ENCODE peak calls at places on chromosomes 3 and 15, in six cellular contexts. One of them, this sample, is unnamed.

GRCh38 chr3:180277036-180277435 is 240.3 kb upstream of the PEX5L start:
- DNase-seq in activated T-cell treated with anti-CD3 and anti-CD28 coated beads, Interleukin-2, amount 50 U/mL, for 72 hours: no peak
- DNase-seq in right cardiac atrium: no peak
- DNase-seq in AG08396: no peak
- DNase-seq in activated effector memory CD4-positive, alpha-beta T cell treated with anti-CD3 and anti-CD28 coated beads, Interleukin-2, amount 50 U/mL, for 16 hours: no peak
- DNase-seq in midbrain: peak; percentile 1
- DNase-seq in this sample: no peak

GRCh38 chr3:187713504-187713903 is 11.1 kb upstream of the RTP2 start:
- DNase-seq in activated T-cell treated with anti-CD3 and anti-CD28 coated beads, Interleukin-2, amount 50 U/mL, for 72 hours: no peak
- DNase-seq in right cardiac atrium: no peak
- DNase-seq in AG08396: no peak
- DNase-seq in activated effector memory CD4-positive, alpha-beta T cell treated with anti-CD3 and anti-CD28 coated beads, Interleukin-2, amount 50 U/mL, for 16 hours: no peak
- DNase-seq in midbrain: no peak
- DNase-seq in this sample: no peak

GRCh38 chr15:50687302-50687902 is 805 bp upstream of the TRPM7 start:
- DNase-seq in activated T-cell treated with anti-CD3 and anti-CD28 coated beads, Interleukin-2, amount 50 U/mL, for 72 hours: no peak
- DNase-seq in right cardiac atrium: no peak
- DNase-seq in AG08396: no peak
- DNase-seq in activated effector memory CD4-positive, alpha-beta T cell treated with anti-CD3 and anti-CD28 coated beads, Interleukin-2, amount 50 U/mL, for 16 hours: no peak
- DNase-seq in midbrain: no peak
- DNase-seq in this sample: no peak

GRCh38 chr3:17234382-17234781 is 349.6 kb downstream of the PLCL2 start:
- DNase-seq in activated T-cell treated with anti-CD3 and anti-CD28 coated beads, Interleukin-2, amount 50 U/mL, for 72 hours: no peak
- DNase-seq in right cardiac atrium: no peak
- DNase-seq in AG08396: no peak
- DNase-seq in activated effector memory CD4-positive, alpha-beta T cell treated with anti-CD3 and anti-CD28 coated beads, Interleukin-2, amount 50 U/mL, for 16 hours: no peak
- DNase-seq in midbrain: no peak
- DNase-seq in this sample: no peak

GRCh38 chr15:32691316-32692032 is 26.3 kb upstream of the GREM1 start:
- DNase-seq in activated T-cell treated with anti-CD3 and anti-CD28 coated beads, Interleukin-2, amount 50 U/mL, for 72 hours: no peak
- DNase-seq in right cardiac atrium: no peak
- DNase-seq in AG08396: no peak
- DNase-seq in activated effector memory CD4-positive, alpha-beta T cell treated with anti-CD3 and anti-CD28 coated beads, Interleukin-2, amount 50 U/mL, for 16 hours: no peak
- DNase-seq in midbrain: no peak
- DNase-seq in this sample: no peak

GRCh38 chr3:193638833-193639232 is 45.8 kb downstream of the OPA1 start:
- DNase-seq in activated T-cell treated with anti-CD3 and anti-CD28 coated beads, Interleukin-2, amount 50 U/mL, for 72 hours: no peak
- DNase-seq in right cardiac atrium: no peak
- DNase-seq in AG08396: no peak
- DNase-seq in activated effector memory CD4-positive, alpha-beta T cell treated with anti-CD3 and anti-CD28 coated beads, Interleukin-2, amount 50 U/mL, for 16 hours: no peak
- DNase-seq in midbrain: no peak
- DNase-seq in this sample: no peak

GRCh38 chr15:42324308-42324707 is 35.0 kb upstream of the CAPN3 start:
- DNase-seq in activated T-cell treated with anti-CD3 and anti-CD28 coated beads, Interleukin-2, amount 50 U/mL, for 72 hours: no peak
- DNase-seq in right cardiac atrium: no peak
- DNase-seq in AG08396: no peak
- DNase-seq in activated effector memory CD4-positive, alpha-beta T cell treated with anti-CD3 and anti-CD28 coated beads, Interleukin-2, amount 50 U/mL, for 16 hours: no peak
- DNase-seq in midbrain: no peak
- DNase-seq in this sample: no peak

GRCh38 chr3:171257251-171258179 is 202.7 kb downstream of the TNIK start:
- DNase-seq in activated T-cell treated with anti-CD3 and anti-CD28 coated beads, Interleukin-2, amount 50 U/mL, for 72 hours: no peak
- DNase-seq in right cardiac atrium: no peak
- DNase-seq in AG08396: peak; percentile 51
- DNase-seq in activated effector memory CD4-positive, alpha-beta T cell treated with anti-CD3 and anti-CD28 coated beads, Interleukin-2, amount 50 U/mL, for 16 hours: no peak
- DNase-seq in midbrain: no peak
- DNase-seq in this sample: no peak

GRCh38 chr3:45881031-45882022 is 5.0 kb upstream of the CCR9 start:
- DNase-seq in activated T-cell treated with anti-CD3 and anti-CD28 coated beads, Interleukin-2, amount 50 U/mL, for 72 hours: peak; percentile 44
- DNase-seq in right cardiac atrium: no peak
- DNase-seq in AG08396: peak; percentile 14
- DNase-seq in activated effector memory CD4-positive, alpha-beta T cell treated with anti-CD3 and anti-CD28 coated beads, Interleukin-2, amount 50 U/mL, for 16 hours: peak; percentile 70
- DNase-seq in midbrain: no peak
- DNase-seq in this sample: no peak

GRCh38 chr3:99780749-99781148 is 36.9 kb upstream of the CMSS1 start:
- DNase-seq in activated T-cell treated with anti-CD3 and anti-CD28 coated beads, Interleukin-2, amount 50 U/mL, for 72 hours: no peak
- DNase-seq in right cardiac atrium: no peak
- DNase-seq in AG08396: no peak
- DNase-seq in activated effector memory CD4-positive, alpha-beta T cell treated with anti-CD3 and anti-CD28 coated beads, Interleukin-2, amount 50 U/mL, for 16 hours: no peak
- DNase-seq in midbrain: no peak
- DNase-seq in this sample: no peak

GRCh38 chr3:179037361-179037760 is 34.2 kb downstream of the ZMAT3 start:
- DNase-seq in activated T-cell treated with anti-CD3 and anti-CD28 coated beads, Interleukin-2, amount 50 U/mL, for 72 hours: peak; percentile 67
- DNase-seq in right cardiac atrium: peak; percentile 49
- DNase-seq in AG08396: peak; percentile 76
- DNase-seq in activated effector memory CD4-positive, alpha-beta T cell treated with anti-CD3 and anti-CD28 coated beads, Interleukin-2, amount 50 U/mL, for 16 hours: peak; percentile 81
- DNase-seq in midbrain: no peak
- DNase-seq in this sample: no peak

GRCh38 chr3:45486136-45486535 is 97.8 kb downstream of the LARS2 start:
- DNase-seq in activated T-cell treated with anti-CD3 and anti-CD28 coated beads, Interleukin-2, amount 50 U/mL, for 72 hours: no peak
- DNase-seq in right cardiac atrium: no peak
- DNase-seq in AG08396: no peak
- DNase-seq in activated effector memory CD4-positive, alpha-beta T cell treated with anti-CD3 and anti-CD28 coated beads, Interleukin-2, amount 50 U/mL, for 16 hours: no peak
- DNase-seq in midbrain: no peak
- DNase-seq in this sample: no peak

GRCh38 chr3:151146071-151146730 is 56.8 kb downstream of the GPR171 start:
- DNase-seq in activated T-cell treated with anti-CD3 and anti-CD28 coated beads, Interleukin-2, amount 50 U/mL, for 72 hours: peak; percentile 58
- DNase-seq in right cardiac atrium: peak; percentile 66
- DNase-seq in AG08396: peak; percentile 74
- DNase-seq in activated effector memory CD4-positive, alpha-beta T cell treated with anti-CD3 and anti-CD28 coated beads, Interleukin-2, amount 50 U/mL, for 16 hours: peak; percentile 76
- DNase-seq in midbrain: peak; percentile 88
- DNase-seq in this sample: peak; percentile 89

GRCh38 chr3:13676618-13677017 is 127.7 kb downstream of the FBLN2 start:
- DNase-seq in activated T-cell treated with anti-CD3 and anti-CD28 coated beads, Interleukin-2, amount 50 U/mL, for 72 hours: no peak
- DNase-seq in right cardiac atrium: no peak
- DNase-seq in AG08396: no peak
- DNase-seq in activated effector memory CD4-positive, alpha-beta T cell treated with anti-CD3 and anti-CD28 coated beads, Interleukin-2, amount 50 U/mL, for 16 hours: no peak
- DNase-seq in midbrain: no peak
- DNase-seq in this sample: no peak

GRCh38 chr3:27559835-27560234 is 75.7 kb upstream of the SLC4A7 start:
- DNase-seq in activated T-cell treated with anti-CD3 and anti-CD28 coated beads, Interleukin-2, amount 50 U/mL, for 72 hours: no peak
- DNase-seq in right cardiac atrium: peak; percentile 61
- DNase-seq in AG08396: peak; percentile 53
- DNase-seq in activated effector memory CD4-positive, alpha-beta T cell treated with anti-CD3 and anti-CD28 coated beads, Interleukin-2, amount 50 U/mL, for 16 hours: no peak
- DNase-seq in midbrain: no peak
- DNase-seq in this sample: no peak

GRCh38 chr15:87227846-87228245 is 1028.7 kb downstream of the NTRK3 start:
- DNase-seq in activated T-cell treated with anti-CD3 and anti-CD28 coated beads, Interleukin-2, amount 50 U/mL, for 72 hours: no peak
- DNase-seq in right cardiac atrium: no peak
- DNase-seq in AG08396: no peak
- DNase-seq in activated effector memory CD4-positive, alpha-beta T cell treated with anti-CD3 and anti-CD28 coated beads, Interleukin-2, amount 50 U/mL, for 16 hours: no peak
- DNase-seq in midbrain: no peak
- DNase-seq in this sample: no peak

GRCh38 chr3:20984594-20985207 is 766.3 kb downstream of the ZNF385D start:
- DNase-seq in activated T-cell treated with anti-CD3 and anti-CD28 coated beads, Interleukin-2, amount 50 U/mL, for 72 hours: no peak
- DNase-seq in right cardiac atrium: no peak
- DNase-seq in AG08396: no peak
- DNase-seq in activated effector memory CD4-positive, alpha-beta T cell treated with anti-CD3 and anti-CD28 coated beads, Interleukin-2, amount 50 U/mL, for 16 hours: no peak
- DNase-seq in midbrain: no peak
- DNase-seq in this sample: no peak

GRCh38 chr3:183015185-183015584 is 34.8 kb upstream of the DCUN1D1 start:
- DNase-seq in activated T-cell treated with anti-CD3 and anti-CD28 coated beads, Interleukin-2, amount 50 U/mL, for 72 hours: no peak
- DNase-seq in right cardiac atrium: no peak
- DNase-seq in AG08396: no peak
- DNase-seq in activated effector memory CD4-positive, alpha-beta T cell treated with anti-CD3 and anti-CD28 coated beads, Interleukin-2, amount 50 U/mL, for 16 hours: no peak
- DNase-seq in midbrain: no peak
- DNase-seq in this sample: no peak

GRCh38 chr3:161893972-161894371 is 397.4 kb downstream of the OTOL1 start:
- DNase-seq in activated T-cell treated with anti-CD3 and anti-CD28 coated beads, Interleukin-2, amount 50 U/mL, for 72 hours: no peak
- DNase-seq in right cardiac atrium: no peak
- DNase-seq in AG08396: no peak
- DNase-seq in activated effector memory CD4-positive, alpha-beta T cell treated with anti-CD3 and anti-CD28 coated beads, Interleukin-2, amount 50 U/mL, for 16 hours: no peak
- DNase-seq in midbrain: no peak
- DNase-seq in this sample: no peak

GRCh38 chr3:155604967-155605366 is 139.9 kb downstream of the PLCH1 start:
- DNase-seq in activated T-cell treated with anti-CD3 and anti-CD28 coated beads, Interleukin-2, amount 50 U/mL, for 72 hours: no peak
- DNase-seq in right cardiac atrium: no peak
- DNase-seq in AG08396: no peak
- DNase-seq in activated effector memory CD4-positive, alpha-beta T cell treated with anti-CD3 and anti-CD28 coated beads, Interleukin-2, amount 50 U/mL, for 16 hours: no peak
- DNase-seq in midbrain: no peak
- DNase-seq in this sample: no peak

GRCh38 chr3:183244219-183244618 is 8.8 kb upstream of the B3GNT5 start:
- DNase-seq in activated T-cell treated with anti-CD3 and anti-CD28 coated beads, Interleukin-2, amount 50 U/mL, for 72 hours: no peak
- DNase-seq in right cardiac atrium: peak; percentile 41
- DNase-seq in AG08396: no peak
- DNase-seq in activated effector memory CD4-positive, alpha-beta T cell treated with anti-CD3 and anti-CD28 coated beads, Interleukin-2, amount 50 U/mL, for 16 hours: no peak
- DNase-seq in midbrain: peak; percentile 34
- DNase-seq in this sample: no peak

GRCh38 chr3:54970895-54971294 is 43.0 kb upstream of the LRTM1 start:
- DNase-seq in activated T-cell treated with anti-CD3 and anti-CD28 coated beads, Interleukin-2, amount 50 U/mL, for 72 hours: no peak
- DNase-seq in right cardiac atrium: no peak
- DNase-seq in AG08396: peak; percentile 22
- DNase-seq in activated effector memory CD4-positive, alpha-beta T cell treated with anti-CD3 and anti-CD28 coated beads, Interleukin-2, amount 50 U/mL, for 16 hours: no peak
- DNase-seq in midbrain: no peak
- DNase-seq in this sample: no peak

GRCh38 chr3:10286596-10287295 is 6.0 kb downstream of the GHRL start:
- DNase-seq in activated T-cell treated with anti-CD3 and anti-CD28 coated beads, Interleukin-2, amount 50 U/mL, for 72 hours: peak; percentile 26
- DNase-seq in right cardiac atrium: no peak
- DNase-seq in AG08396: peak; percentile 62
- DNase-seq in activated effector memory CD4-positive, alpha-beta T cell treated with anti-CD3 and anti-CD28 coated beads, Interleukin-2, amount 50 U/mL, for 16 hours: peak; percentile 57
- DNase-seq in midbrain: peak; percentile 68
- DNase-seq in this sample: peak; percentile 78

GRCh38 chr3:160130950-160131349 is 94.3 kb upstream of the C3orf80 start:
- DNase-seq in activated T-cell treated with anti-CD3 and anti-CD28 coated beads, Interleukin-2, amount 50 U/mL, for 72 hours: no peak
- DNase-seq in right cardiac atrium: no peak
- DNase-seq in AG08396: no peak
- DNase-seq in activated effector memory CD4-positive, alpha-beta T cell treated with anti-CD3 and anti-CD28 coated beads, Interleukin-2, amount 50 U/mL, for 16 hours: no peak
- DNase-seq in midbrain: no peak
- DNase-seq in this sample: no peak

GRCh38 chr3:161914703-161915102 is 418.1 kb downstream of the OTOL1 start:
- DNase-seq in activated T-cell treated with anti-CD3 and anti-CD28 coated beads, Interleukin-2, amount 50 U/mL, for 72 hours: no peak
- DNase-seq in right cardiac atrium: peak; percentile 14
- DNase-seq in AG08396: peak; percentile 7
- DNase-seq in activated effector memory CD4-positive, alpha-beta T cell treated with anti-CD3 and anti-CD28 coated beads, Interleukin-2, amount 50 U/mL, for 16 hours: no peak
- DNase-seq in midbrain: peak; percentile 76
- DNase-seq in this sample: peak; percentile 70

GRCh38 chr3:63979093-63979492 is 44.2 kb downstream of the PSMD6 start:
- DNase-seq in activated T-cell treated with anti-CD3 and anti-CD28 coated beads, Interleukin-2, amount 50 U/mL, for 72 hours: no peak
- DNase-seq in right cardiac atrium: no peak
- DNase-seq in AG08396: no peak
- DNase-seq in activated effector memory CD4-positive, alpha-beta T cell treated with anti-CD3 and anti-CD28 coated beads, Interleukin-2, amount 50 U/mL, for 16 hours: peak; percentile 70
- DNase-seq in midbrain: no peak
- DNase-seq in this sample: no peak

GRCh38 chr3:5198986-5199731 is 11.7 kb downstream of the EDEM1 start:
- DNase-seq in activated T-cell treated with anti-CD3 and anti-CD28 coated beads, Interleukin-2, amount 50 U/mL, for 72 hours: peak; percentile 47
- DNase-seq in right cardiac atrium: no peak
- DNase-seq in AG08396: no peak
- DNase-seq in activated effector memory CD4-positive, alpha-beta T cell treated with anti-CD3 and anti-CD28 coated beads, Interleukin-2, amount 50 U/mL, for 16 hours: no peak
- DNase-seq in midbrain: no peak
- DNase-seq in this sample: no peak

GRCh38 chr15:64130159-64130558 is 21.4 kb upstream of the SNX22 start:
- DNase-seq in activated T-cell treated with anti-CD3 and anti-CD28 coated beads, Interleukin-2, amount 50 U/mL, for 72 hours: no peak
- DNase-seq in right cardiac atrium: no peak
- DNase-seq in AG08396: no peak
- DNase-seq in activated effector memory CD4-positive, alpha-beta T cell treated with anti-CD3 and anti-CD28 coated beads, Interleukin-2, amount 50 U/mL, for 16 hours: no peak
- DNase-seq in midbrain: no peak
- DNase-seq in this sample: no peak

GRCh38 chr3:158360756-158361448 is 210.1 kb upstream of the MLF1 start:
- DNase-seq in activated T-cell treated with anti-CD3 and anti-CD28 coated beads, Interleukin-2, amount 50 U/mL, for 72 hours: no peak
- DNase-seq in right cardiac atrium: no peak
- DNase-seq in AG08396: no peak
- DNase-seq in activated effector memory CD4-positive, alpha-beta T cell treated with anti-CD3 and anti-CD28 coated beads, Interleukin-2, amount 50 U/mL, for 16 hours: no peak
- DNase-seq in midbrain: no peak
- DNase-seq in this sample: no peak

GRCh38 chr15:42156266-42156922 is at the start of gene PLA2G4F:
- DNase-seq in activated T-cell treated with anti-CD3 and anti-CD28 coated beads, Interleukin-2, amount 50 U/mL, for 72 hours: no peak
- DNase-seq in right cardiac atrium: no peak
- DNase-seq in AG08396: no peak
- DNase-seq in activated effector memory CD4-positive, alpha-beta T cell treated with anti-CD3 and anti-CD28 coated beads, Interleukin-2, amount 50 U/mL, for 16 hours: peak; percentile 55
- DNase-seq in midbrain: no peak
- DNase-seq in this sample: peak; percentile 28

GRCh38 chr3:122031123-122031468 is 9.0 kb upstream of the ILDR1 start:
- DNase-seq in activated T-cell treated with anti-CD3 and anti-CD28 coated beads, Interleukin-2, amount 50 U/mL, for 72 hours: no peak
- DNase-seq in right cardiac atrium: no peak
- DNase-seq in AG08396: no peak
- DNase-seq in activated effector memory CD4-positive, alpha-beta T cell treated with anti-CD3 and anti-CD28 coated beads, Interleukin-2, amount 50 U/mL, for 16 hours: no peak
- DNase-seq in midbrain: no peak
- DNase-seq in this sample: no peak

GRCh38 chr15:35306361-35306981 is 221.4 kb upstream of the NANOGP8 start:
- DNase-seq in activated T-cell treated with anti-CD3 and anti-CD28 coated beads, Interleukin-2, amount 50 U/mL, for 72 hours: no peak
- DNase-seq in right cardiac atrium: no peak
- DNase-seq in AG08396: peak; percentile 38
- DNase-seq in activated effector memory CD4-positive, alpha-beta T cell treated with anti-CD3 and anti-CD28 coated beads, Interleukin-2, amount 50 U/mL, for 16 hours: no peak
- DNase-seq in midbrain: no peak
- DNase-seq in this sample: no peak

GRCh38 chr3:169604118-169604517 is 59.4 kb downstream of the MECOM start:
- DNase-seq in activated T-cell treated with anti-CD3 and anti-CD28 coated beads, Interleukin-2, amount 50 U/mL, for 72 hours: no peak
- DNase-seq in right cardiac atrium: no peak
- DNase-seq in AG08396: no peak
- DNase-seq in activated effector memory CD4-positive, alpha-beta T cell treated with anti-CD3 and anti-CD28 coated beads, Interleukin-2, amount 50 U/mL, for 16 hours: no peak
- DNase-seq in midbrain: no peak
- DNase-seq in this sample: no peak

GRCh38 chr15:29736745-29737023 is 85.6 kb downstream of the TJP1 start:
- DNase-seq in activated T-cell treated with anti-CD3 and anti-CD28 coated beads, Interleukin-2, amount 50 U/mL, for 72 hours: no peak
- DNase-seq in right cardiac atrium: no peak
- DNase-seq in AG08396: peak; percentile 40
- DNase-seq in activated effector memory CD4-positive, alpha-beta T cell treated with anti-CD3 and anti-CD28 coated beads, Interleukin-2, amount 50 U/mL, for 16 hours: no peak
- DNase-seq in midbrain: no peak
- DNase-seq in this sample: no peak